ENCODE peak calls at places on chromosomes 3 and 15, in nine cellular contexts. T, G, R, Q, W, L, I, A and Y are unnamed samples.

GRCh38 chr15:74370471-74370870 is 3.0 kb upstream of the CYP11A1 start:
- DNase-seq in G (no peak), R (no peak), L (no peak), W (no peak), Q (no peak), A (no peak), I (no peak), T (no peak), Y (no peak)

GRCh38 chr15:69275104-69275670 is 23.5 kb upstream of the PAQR5 start:
- DNase-seq in W (no peak), G (no peak), L (no peak), A (no peak), Q (no peak), T (no peak), R (no peak), I (no peak), Y (no peak)

GRCh38 chr15:81015595-81016252 is 15.0 kb downstream of the TLNRD1 start:
- DNase-seq in Q (no peak), A (no peak), T (no peak), W (no peak), L (no peak), I (no peak), G (no peak), R (no peak), Y (no peak)

GRCh38 chr3:198076722-198077308 is 116.8 kb downstream of the LMLN start:
- DNase-seq in A (no peak), R (no peak), I (no peak), L (no peak), G (no peak), T (no peak), Q (no peak), W (no peak), Y (no peak)

GRCh38 chr3:173502983-173503568 is 105.5 kb downstream of the NLGN1 start:
- DNase-seq in R (no peak), A (no peak), I (no peak), L (no peak), G (no peak), W (no peak), Q (no peak), T (no peak), Y (peak; percentile 1)

GRCh38 chr3:67362686-67363085 is 291.7 kb downstream of the SUCLG2 start:
- DNase-seq in Q (no peak), L (no peak), I (peak; percentile 14), G (peak; percentile 91), W (no peak), A (no peak), T (no peak), R (peak; percentile 15), Y (no peak)

GRCh38 chr3:183253364-183253960 is 409 bp downstream of the B3GNT5 start:
- DNase-seq in T (peak; percentile 67), I (no peak), L (peak; percentile 24), G (no peak), A (peak; percentile 88), Q (no peak), R (peak; percentile 49), W (peak; percentile 91), Y (no peak)

GRCh38 chr3:102089904-102090492 is 240.7 kb downstream of the NFKBIZ start:
- DNase-seq in G (peak; percentile 15), L (no peak), A (no peak), R (no peak), Q (no peak), I (peak; percentile 92), T (peak; percentile 50), W (no peak), Y (peak; percentile 96)

DNA sequence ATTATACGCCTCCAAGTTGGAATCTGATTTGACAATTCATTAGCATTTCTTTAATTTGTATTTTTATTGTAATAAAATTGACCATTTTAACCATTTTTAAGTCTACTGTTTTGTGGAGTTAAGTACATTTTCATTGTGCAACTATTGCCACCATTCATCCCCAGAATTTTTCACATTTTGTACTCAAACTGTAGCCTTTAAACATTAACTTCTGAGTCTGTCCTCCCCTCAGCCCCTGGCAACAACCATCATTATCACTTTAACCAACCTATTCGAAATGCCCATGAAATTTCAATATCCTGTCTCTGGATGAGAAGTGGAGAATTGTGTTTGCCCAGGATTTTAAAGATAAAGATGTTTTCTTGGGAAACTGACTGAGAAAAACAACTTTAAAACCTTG is 27.7 kb downstream of the IL1RAP start:
- DNase-seq in Q (no peak), I (no peak), T (no peak), R (no peak), L (no peak), A (no peak), W (no peak), G (no peak), Y (no peak)
- H3K27me3 ChIP-seq in Q (no peaks in the 10 kb centered on the region), I (no peaks in the 10 kb centered on the region), T (no peaks in the 10 kb centered on the region), R (no peaks in the 10 kb centered on the region), L (no peaks in the 10 kb centered on the region), A (no peaks in the 10 kb centered on the region), W (no peaks in the 10 kb centered on the region), G (no peaks in the 10 kb centered on the region), Y (no peaks in the 10 kb centered on the region)

DNA sequence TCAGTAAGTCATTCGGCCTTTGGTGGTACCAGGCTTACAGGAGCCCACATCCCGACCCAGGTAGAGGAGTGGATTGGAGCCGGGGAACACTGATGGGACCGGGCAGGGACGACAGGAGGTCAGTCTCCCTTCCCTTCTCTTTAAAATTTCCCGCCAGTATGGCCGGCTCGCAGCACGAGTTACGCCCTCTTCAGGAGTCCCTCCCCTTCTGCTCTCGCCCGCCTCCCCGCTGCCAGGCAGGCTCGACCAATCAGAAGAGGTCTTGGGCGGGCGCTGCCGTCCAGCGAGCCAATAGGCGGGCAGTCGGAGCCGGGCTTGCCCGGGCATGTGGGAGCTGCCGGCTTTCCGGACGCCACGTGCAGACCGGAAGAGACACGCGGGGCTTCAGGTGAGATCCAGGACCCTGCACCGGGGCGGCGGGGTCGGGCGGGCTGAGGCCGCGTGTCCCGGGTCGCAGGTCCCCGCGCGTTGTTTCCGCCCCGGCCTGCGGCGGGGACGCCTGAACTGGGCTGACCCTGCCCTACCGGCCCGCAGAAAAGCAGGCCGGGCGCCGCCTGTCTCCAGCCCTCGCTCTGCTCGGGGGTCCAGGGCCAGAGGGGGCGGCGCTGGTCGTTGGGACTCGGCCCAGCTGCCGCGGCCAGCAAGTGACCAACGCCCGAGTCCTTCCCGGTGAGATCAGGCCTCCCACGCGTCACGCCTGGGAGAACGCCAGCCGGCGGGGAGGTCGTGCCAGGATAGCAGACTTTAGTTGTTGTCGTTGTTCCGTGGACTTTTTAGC is at the start of gene AEN:
- DNase-seq in T (peak; percentile 96), W (peak; percentile 96), A (peak; percentile 96), L (peak; percentile 97), I (peak; percentile 79), R (peak; percentile 97), Q (peak; percentile 93), G (peak; percentile 88), Y (peak; percentile 86)
- TF ChIP-seq CTCF in T (no peak), W (peak; percentile 26), A (peak; percentile 11), L (no peak), I (no peak), R (peak; percentile 7), Q (no peak), G (no peak), Y (peak; percentile 11)

GRCh38 chr3:126436826-126437717 is 38.6 kb downstream of the ZXDC start:
- DNase-seq in A (no peak), W (peak; percentile 17), R (no peak), Q (no peak), G (no peak), T (peak; percentile 7), L (no peak), I (no peak), Y (no peak)

GRCh38 chr3:126438186-126438585 is 37.5 kb downstream of the ZXDC start:
- DNase-seq in R (no peak), Q (no peak), A (peak; percentile 36), T (peak; percentile 6), L (no peak), I (no peak), G (no peak), W (peak; percentile 13), Y (no peak)

GRCh38 chr3:126439968-126440708 is 35.6 kb downstream of the ZXDC start:
- DNase-seq in I (no peak), R (no peak), A (no peak), W (no peak), Q (no peak), T (peak; percentile 7), L (peak; percentile 1), G (no peak), Y (no peak)

GRCh38 chr3:126439346-126439967 is 36.2 kb downstream of the ZXDC start:
- DNase-seq in G (no peak), A (no peak), I (no peak), R (no peak), L (no peak), Q (no peak), T (peak; percentile 7), W (no peak), Y (no peak)

DNA sequence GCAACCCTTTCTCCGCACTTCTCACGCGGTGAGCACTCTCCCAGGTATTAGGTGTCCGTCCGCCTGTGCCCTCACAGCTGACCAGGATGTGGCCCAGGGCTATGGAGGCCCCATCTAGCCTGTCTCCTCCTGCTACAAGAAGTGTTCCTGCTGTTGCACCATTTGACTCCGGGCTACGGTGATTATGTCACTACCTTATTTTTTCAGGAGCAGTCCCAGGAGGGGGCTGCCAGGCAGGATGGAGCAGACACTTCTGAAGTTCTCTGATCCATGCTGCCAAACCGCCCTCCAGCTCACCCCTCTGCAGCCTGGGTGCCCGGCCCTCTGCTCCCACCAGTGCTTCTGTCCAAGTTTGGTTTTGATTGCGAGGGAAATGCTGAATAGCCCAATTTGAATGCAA is 36.9 kb downstream of the ZXDC start:
- DNase-seq in T (peak; percentile 4), A (no peak), Q (no peak), R (no peak), L (no peak), G (no peak), I (no peak), W (peak; percentile 16), Y (no peak)
- H3K27me3 ChIP-seq in T (no peaks in the 10 kb centered on the region), A (no peaks in the 10 kb centered on the region), Q (no peaks in the 10 kb centered on the region), R (no peaks in the 10 kb centered on the region), L (no peaks in the 10 kb centered on the region), G (no peaks in the 10 kb centered on the region), I (no peaks in the 10 kb centered on the region), W (no peaks in the 10 kb centered on the region), Y (no peaks in the 10 kb centered on the region)

DNA sequence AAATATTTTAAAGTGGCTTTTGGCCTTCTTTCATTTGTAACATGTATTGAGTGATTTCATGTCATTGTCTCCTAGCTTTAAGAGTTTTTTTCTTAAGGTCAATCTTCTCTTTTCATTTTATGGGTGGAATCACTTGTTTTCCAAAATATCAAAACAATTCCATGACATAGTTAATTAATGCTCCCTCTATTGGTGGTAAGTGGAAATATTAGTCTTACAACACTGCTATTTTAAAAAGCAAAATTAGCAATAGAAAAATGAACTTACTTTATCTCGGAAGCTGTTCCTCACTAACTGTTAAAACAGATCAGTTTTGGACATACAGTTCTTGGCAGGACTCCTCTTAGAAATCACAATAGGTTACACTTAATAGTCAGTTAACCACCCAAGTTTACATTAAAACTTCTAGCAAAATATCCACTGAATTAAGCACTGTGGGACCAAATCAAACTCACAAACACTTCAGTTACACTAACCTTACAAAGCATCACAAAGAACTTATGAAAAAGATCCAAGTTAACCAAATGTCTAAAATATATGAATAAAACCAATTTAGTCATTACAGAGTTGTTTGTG is 42.4 kb downstream of the TIGIT start:
- DNase-seq in W (no peak), G (peak; percentile 18), A (no peak), L (no peak), Q (no peak), I (no peak), R (no peak), T (no peak), Y (no peak)
- TF ChIP-seq CTCF in W (no peak), G (peak; percentile 18), A (peak; percentile 23), L (peak; percentile 28), Q (peak; percentile 47), I (peak; percentile 32), R (peak; percentile 28), T (peak; percentile 22), Y (peak; percentile 45)